ENCODE peak calls at places on chromosomes 11 and 22, in nine cellular contexts. I, L, P, G, T, B, M, Z and E are unnamed samples.

GRCh38 chr11:32985600-32985999 is 30.1 kb upstream of the DEPDC7 start:
- DNase-seq in I (no peak), L (no peak), P (no peak), G (no peak), T (no peak), B (no peak), M (no peak), Z (no peak), E (no peak)

GRCh38 chr11:26227311-26227710 is 104.6 kb upstream of the ANO3 start:
- DNase-seq in I (no peak), L (no peak), P (peak; percentile 63), G (no peak), T (no peak), B (no peak), M (no peak), Z (no peak), E (no peak)

GRCh38 chr11:66637557-66638176 is 836 bp upstream of the RBM4 start:
- DNase-seq in I (no peak), L (no peak), P (no peak), G (peak; percentile 20), T (no peak), B (no peak), M (no peak), Z (no peak), E (no peak)

GRCh38 chr11:70270877-70271634 is 566 bp downstream of the PPFIA1 start:
- DNase-seq in I (peak; percentile 16), L (peak; percentile 3), P (no peak), G (peak; percentile 51), T (peak; percentile 31), B (peak; percentile 48), M (peak; percentile 48), Z (peak; percentile 32), E (peak; percentile 85)

GRCh38 chr11:65133724-65134123 is 595 bp downstream of the SYVN1 start:
- DNase-seq in I (no peak), L (no peak), P (no peak), G (no peak), T (no peak), B (no peak), M (peak; percentile 60), Z (no peak), E (peak; percentile 81)

GRCh38 chr11:101456812-101457211 is 127.0 kb downstream of the TRPC6 start:
- DNase-seq in I (no peak), L (no peak), P (no peak), G (no peak), T (no peak), B (no peak), M (no peak), Z (no peak), E (no peak)

GRCh38 chr11:118883368-118884071 is at the start of gene CXCR5:
- DNase-seq in I (no peak), L (no peak), P (no peak), G (no peak), T (no peak), B (no peak), M (no peak), Z (no peak), E (no peak)

GRCh38 chr11:2690261-2690575 is 9.6 kb downstream of the KCNQ1OT1 start:
- DNase-seq in I (no peak), L (no peak), P (no peak), G (no peak), T (no peak), B (no peak), M (peak; percentile 16), Z (no peak), E (no peak)

GRCh38 chr11:119372260-119373058 is 9.0 kb downstream of the USP2 start:
- DNase-seq in I (no peak), L (no peak), P (no peak), G (no peak), T (no peak), B (no peak), M (peak; percentile 25), Z (no peak), E (peak; percentile 64)

GRCh38 chr22:46646531-46647211 is 26.5 kb downstream of the GRAMD4 start:
- DNase-seq in I (no peak), L (no peak), P (no peak), G (no peak), T (no peak), B (no peak), M (no peak), Z (no peak), E (no peak)

GRCh38 chr11:11416502-11416901 is 63.5 kb upstream of the CSNK2A3 start:
- DNase-seq in I (no peak), L (no peak), P (no peak), G (no peak), T (no peak), B (no peak), M (no peak), Z (no peak), E (no peak)

GRCh38 chr11:78419327-78419726 is 1.7 kb upstream of the GAB2 start:
- DNase-seq in I (no peak), L (peak; percentile 8), P (peak; percentile 61), G (no peak), T (no peak), B (no peak), M (peak; percentile 68), Z (no peak), E (no peak)

GRCh38 chr11:84036664-84037194 is 750.6 kb upstream of the CCDC90B start:
- DNase-seq in I (no peak), L (no peak), P (no peak), G (no peak), T (no peak), B (no peak), M (no peak), Z (no peak), E (no peak)

GRCh38 chr11:79675081-79675480 is 234.3 kb upstream of the TENM4 start:
- DNase-seq in I (no peak), L (no peak), P (no peak), G (no peak), T (no peak), B (no peak), M (no peak), Z (no peak), E (no peak)

GRCh38 chr11:104830080-104830479 is 68.2 kb downstream of the CASP12 start:
- DNase-seq in I (no peak), L (no peak), P (no peak), G (no peak), T (no peak), B (no peak), M (no peak), Z (no peak), E (no peak)